ENCODE peak calls at places on chromosomes 3 and 15, in four cellular contexts. O is iris pigment epithelial cell, P is NCI-H1092 treated with DMSO at 0.1 percent for 48 hours, C is MV-4-11. M is an unnamed sample.

GRCh38 chr3:47003461-47004368 is 24.2 kb downstream of the NBEAL2 start:
- DNase-seq in O (no peak), C (no peak), P (no peak), M (no peak)

GRCh38 chr3:195312714-195313113 is 41.8 kb upstream of the XXYLT1 start:
- DNase-seq in C (no peak), O (no peak), P (no peak), M (no peak)

GRCh38 chr15:40878785-40879184 is 4.8 kb upstream of the RHOV start:
- DNase-seq in C (no peak), P (no peak), O (peak), M (no peak)

GRCh38 chr3:14422016-14422963 is 19.9 kb downstream of the SLC6A6 start:
- DNase-seq in O (no peak), C (no peak), P (no peak), M (no peak)

GRCh38 chr15:61613729-61614128 is 384.6 kb upstream of the RORA start:
- DNase-seq in P (no peak), O (peak), C (no peak), M (no peak)

GRCh38 chr15:82995938-82996337 is 9.9 kb downstream of the RAMAC start:
- DNase-seq in P (no peak), C (no peak), O (peak), M (no peak)

GRCh38 chr15:76418352-76419140 is 82.0 kb downstream of the ISL2 start:
- DNase-seq in C (no peak), O (no peak), P (no peak), M (no peak)

GRCh38 chr3:120764206-120764605 is 21.7 kb downstream of the GTF2E1 start:
- DNase-seq in O (no peak), C (no peak), P (no peak), M (no peak)

GRCh38 chr3:12662593-12663310 is 1.2 kb downstream of the RAF1 start:
- DNase-seq in P (peak), O (peak), C (peak), M (peak)

GRCh38 chr3:119637679-119638525 is 22.5 kb downstream of the POPDC2 start:
- DNase-seq in P (no peak), C (peak), O (peak), M (peak)

GRCh38 chr15:91040851-91041250 is 18.5 kb upstream of the VPS33B start:
- DNase-seq in C (no peak), P (no peak), O (no peak), M (no peak)

GRCh38 chr3:189588061-189588817 is 43.0 kb upstream of the TP63 start:
- DNase-seq in O (peak), P (no peak), C (no peak), M (no peak)

GRCh38 chr3:132978464-132978863 is 59.7 kb upstream of the TMEM108 start:
- DNase-seq in O (no peak), P (no peak), C (peak), M (no peak)

GRCh38 chr15:48358681-48359152 is 27.5 kb downstream of the DUT start:
- DNase-seq in C (no peak), P (no peak), O (peak), M (peak)